ENCODE peak calls at places on chromosome 20, in ten cellular contexts. H is osteoblast, R is pancreas, M is ovary, Q is sigmoid colon, D is PC-9, U is HL-60, N is ascending aorta, I is AG04449, K is gastrocnemius medialis. V is an unnamed sample.

GRCh38 chr20:47173596-47174216 is 182.8 kb downstream of the ZMYND8 start:
- DNase-seq in H (no peak), Q (no peak), M (no peak), D (no peak), N (no peak), R (no peak), K (no peak), U (no peak), I (no peak), V (no peak)

GRCh38 chr20:19047951-19048296 is 164.5 kb upstream of the SLC24A3 start:
- DNase-seq in N (no peak), U (no peak), K (no peak), H (no peak), M (no peak), Q (no peak), I (no peak), D (no peak), R (no peak), V (no peak)

GRCh38 chr20:50646483-50646996 is 44.8 kb downstream of the RIPOR3 start:
- DNase-seq in U (no peak), D (no peak), R (no peak), K (no peak), I (peak), Q (no peak), H (peak), N (no peak), M (no peak), V (no peak)

GRCh38 chr20:45358282-45359068 is 4.5 kb upstream of the SYS1 start:
- DNase-seq in U (peak), N (peak), D (no peak), I (no peak), R (peak), Q (peak), K (peak), M (peak), H (peak), V (no peak)

GRCh38 chr20:32163951-32164350 is 43.6 kb downstream of the PLAGL2 start:
- DNase-seq in K (no peak), U (no peak), Q (peak), D (no peak), R (no peak), M (no peak), I (no peak), N (no peak), H (peak), V (no peak)

GRCh38 chr20:24981750-24982149 is 10.8 kb downstream of the APMAP start:
- DNase-seq in R (no peak), K (no peak), I (no peak), Q (peak), N (no peak), H (no peak), D (no peak), M (no peak), U (no peak), V (no peak)

GRCh38 chr20:42635699-42636411 is 553.9 kb downstream of the PTPRT start:
- DNase-seq in I (no peak), K (no peak), Q (no peak), D (no peak), N (no peak), U (no peak), R (no peak), H (no peak), M (no peak), V (no peak)

GRCh38 chr20:6780414-6780813 is 12.9 kb downstream of the BMP2 start:
- DNase-seq in K (no peak), R (no peak), N (no peak), M (no peak), D (no peak), I (no peak), Q (no peak), U (no peak), H (no peak), V (no peak)

GRCh38 chr20:29873946-29874345 is 1383.5 kb upstream of the DEFB115 start:
- DNase-seq in K (no peak), I (no peak), U (peak), M (no peak), Q (peak), D (no peak), N (no peak), H (peak), R (peak), V (no peak)

GRCh38 chr20:24657211-24657610 is 187.8 kb downstream of the SYNDIG1 start:
- DNase-seq in M (peak), I (no peak), N (no peak), H (peak), Q (no peak), D (no peak), R (no peak), K (no peak), U (no peak), V (no peak)

GRCh38 chr20:36629719-36630340 is 16.2 kb downstream of the SLA2 start:
- DNase-seq in Q (no peak), K (no peak), H (no peak), R (no peak), I (no peak), D (no peak), N (no peak), M (no peak), U (no peak), V (peak)

GRCh38 chr20:56809668-56810067 is 180.6 kb downstream of the TFAP2C start:
- DNase-seq in N (no peak), K (no peak), D (no peak), U (no peak), R (no peak), I (no peak), H (no peak), Q (no peak), M (no peak), V (no peak)

GRCh38 chr20:58024241-58024721 is 204.2 kb downstream of the ANKRD60 start:
- DNase-seq in D (no peak), N (no peak), K (no peak), R (no peak), M (no peak), Q (no peak), U (no peak), H (no peak), I (no peak), V (no peak)

GRCh38 chr20:43046946-43047345 is 142.8 kb downstream of the PTPRT start:
- DNase-seq in N (no peak), Q (no peak), M (no peak), H (no peak), I (no peak), K (no peak), R (no peak), D (no peak), U (no peak), V (no peak)

GRCh38 chr20:52049001-52049731 is 142.4 kb downstream of the ZFP64 start:
- DNase-seq in I (peak), K (no peak), U (no peak), H (peak), R (no peak), D (no peak), Q (no peak), M (no peak), N (no peak), V (no peak)

GRCh38 chr20:10864076-10864672 is 190.4 kb upstream of the JAG1 start:
- DNase-seq in D (peak), R (peak), M (no peak), U (no peak), Q (no peak), K (no peak), H (no peak), I (no peak), N (no peak), V (no peak)
- H3K4me3 ChIP-seq in D (peak), R (no peak), M (no peak), U (no peak), Q (no peak), K (no peak), H (peak), I (no peak), N (no peak), V (no peak)

GRCh38 chr20:5393218-5393870 is 76.6 kb upstream of the PROKR2 start:
- DNase-seq in Q (no peak), D (no peak), R (no peak), I (no peak), N (no peak), K (no peak), U (no peak), M (no peak), H (no peak), V (no peak)

GRCh38 chr20:5395932-5396727 is 79.4 kb upstream of the PROKR2 start:
- DNase-seq in N (no peak), U (no peak), M (no peak), R (no peak), D (no peak), Q (no peak), I (no peak), H (no peak), K (no peak), V (no peak)

GRCh38 chr20:5401277-5401676 is 84.5 kb upstream of the PROKR2 start:
- DNase-seq in K (no peak), R (no peak), U (no peak), H (no peak), D (no peak), I (no peak), Q (no peak), N (no peak), M (no peak), V (no peak)

GRCh38 chr20:5400164-5400762 is 83.5 kb upstream of the PROKR2 start:
- DNase-seq in Q (no peak), R (no peak), I (no peak), D (no peak), K (no peak), H (no peak), U (no peak), N (no peak), M (no peak), V (no peak)

GRCh38 chr20:5397418-5397817 is 80.7 kb upstream of the PROKR2 start:
- DNase-seq in I (no peak), R (no peak), H (no peak), K (no peak), Q (no peak), N (no peak), U (no peak), M (no peak), D (no peak), V (no peak)
- H3K4me3 ChIP-seq in I (no peak), R (no peak), H (no peak), K (no peak), Q (no peak), N (no peak), U (no peak), M (no peak), D (no peak), V (no peak)

GRCh38 chr20:21555470-21556120 is 41.7 kb upstream of the NKX2-2 start:
- DNase-seq in Q (no peak), K (no peak), D (no peak), M (no peak), N (no peak), R (no peak), H (peak), I (no peak), U (no peak), V (no peak)
- H3K4me3 ChIP-seq in Q (no peak), K (no peak), D (no peak), M (no peak), N (no peak), R (no peak), H (no peak), I (no peak), U (no peak), V (no peak)

GRCh38 chr20:59581983-59582679 is 22.2 kb upstream of the PHACTR3 start:
- DNase-seq in I (no peak), N (no peak), H (peak), K (no peak), U (no peak), D (no peak), R (no peak), M (no peak), Q (peak), V (no peak)
- H3K4me3 ChIP-seq in I (no peak), N (no peak), H (no peak), K (no peak), U (no peak), D (no peak), R (no peak), M (no peak), Q (no peak), V (no peak)

GRCh38 chr20:44186201-44186600 is 787 bp downstream of the JPH2 start:
- DNase-seq in H (no peak), R (no peak), K (peak), N (no peak), Q (no peak), I (no peak), M (no peak), D (no peak), U (no peak), V (no peak)
- H3K4me3 ChIP-seq in H (no peak), R (no peak), K (peak), N (peak), Q (peak), I (peak), M (peak), D (peak), U (no peak), V (no peak)

DNA sequence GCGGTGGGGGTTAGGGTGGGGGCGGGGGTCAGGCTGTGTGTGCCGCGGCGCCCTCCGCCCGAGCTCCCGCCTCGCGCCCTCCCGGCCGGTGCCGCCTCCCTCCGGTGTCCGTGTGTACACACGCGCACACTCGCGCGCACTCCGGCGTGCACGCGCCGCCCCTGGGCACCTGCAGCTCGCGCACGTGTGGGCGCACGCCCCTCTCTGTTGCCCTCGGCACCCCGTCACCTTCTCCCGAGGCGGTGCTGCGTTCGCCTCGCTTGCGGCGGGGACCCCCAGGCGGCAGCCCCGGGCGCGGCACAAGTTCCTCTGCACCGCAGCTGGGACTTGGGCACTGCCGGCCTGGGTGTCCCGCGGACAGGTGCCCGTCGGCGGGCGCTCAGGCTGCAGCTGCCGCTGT is 525 bp downstream of the MACROD2 start:
- DNase-seq in N (no peak), R (peak), I (no peak), M (peak), K (peak), U (peak), Q (peak), H (peak), D (peak), V (no peak)
- H3K4me3 ChIP-seq in N (peak), R (peak), I (peak), M (peak), K (peak), U (peak), Q (peak), H (peak), D (peak), V (no peak)

GRCh38 chr20:53177687-53178086 is 205.5 kb downstream of the TSHZ2 start:
- DNase-seq in H (no peak), N (no peak), I (no peak), D (no peak), K (no peak), Q (no peak), U (no peak), M (no peak), R (no peak), V (no peak)

GRCh38 chr20:53175135-53175780 is 203.1 kb downstream of the TSHZ2 start:
- DNase-seq in M (no peak), U (no peak), I (no peak), D (no peak), H (no peak), Q (no peak), R (no peak), K (no peak), N (no peak), V (no peak)

GRCh38 chr20:53176133-53176532 is 204.0 kb downstream of the TSHZ2 start:
- DNase-seq in N (no peak), I (no peak), H (no peak), U (no peak), Q (no peak), R (no peak), K (no peak), M (no peak), D (no peak), V (no peak)

GRCh38 chr20:53171065-53171464 is 198.9 kb downstream of the TSHZ2 start:
- DNase-seq in H (no peak), Q (no peak), M (no peak), R (no peak), N (no peak), K (no peak), D (no peak), I (no peak), U (no peak), V (no peak)

GRCh38 chr20:53174454-53174853 is 202.3 kb downstream of the TSHZ2 start:
- DNase-seq in U (no peak), H (no peak), R (no peak), K (no peak), D (no peak), Q (no peak), N (no peak), M (no peak), I (no peak), V (no peak)
- H3K4me3 ChIP-seq in U (no peak), H (no peak), R (no peak), K (no peak), D (no peak), Q (no peak), N (no peak), M (no peak), I (no peak), V (no peak)

GRCh38 chr20:21703740-21704407 is 1.6 kb upstream of the PAX1 start:
- DNase-seq in N (no peak), R (no peak), U (no peak), I (no peak), M (no peak), Q (no peak), K (no peak), D (no peak), H (no peak), V (no peak)
- H3K4me3 ChIP-seq in N (no peak), R (no peak), U (no peak), I (no peak), M (no peak), Q (no peak), K (no peak), D (no peak), H (no peak), V (no peak)

DNA sequence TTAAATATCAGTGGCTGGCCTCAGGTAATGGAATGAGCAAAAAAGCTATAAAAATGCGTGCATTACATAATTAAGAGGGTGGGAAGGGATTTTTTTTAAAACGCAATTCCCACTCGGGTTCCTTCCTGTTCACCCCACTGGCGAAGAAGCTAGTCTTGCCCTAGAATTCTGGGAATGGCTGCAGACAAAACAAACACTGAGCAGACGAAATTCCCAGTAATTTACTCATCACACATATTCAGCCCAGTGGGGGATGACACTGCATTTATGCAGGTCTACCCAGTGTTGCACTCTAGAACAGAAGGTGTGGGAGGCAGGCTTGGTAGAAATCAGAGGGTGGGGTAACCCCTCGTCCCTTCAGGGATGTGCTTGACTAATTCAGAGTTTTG is 2695.0 kb upstream of the DEFB115 start:
- DNase-seq in M (no peak), Q (no peak), U (no peak), D (peak), H (peak), N (no peak), I (peak), K (no peak), R (no peak), V (no peak)
- H3K4me3 ChIP-seq in M (no peak), Q (no peak), U (no peak), D (peak), H (peak), N (no peak), I (no peak), K (no peak), R (no peak), V (no peak)

V was measured in CD4-positive, alpha-beta memory T cell.